ENCODE peak calls at places on chromosome 17, in six cellular contexts. U is OCI-LY7, G is lung, W is GM12865, Q is cardiac muscle cell, Y is neural crest cell. Z is an unnamed sample.

GRCh38 chr17:77127735-77128361 is 12.9 kb upstream of the SEC14L1 start:
- DNase-seq in Y (no peak), Q (peak), U (no peak), W (peak), G (peak), Z (no peak)

GRCh38 chr17:69609495-69610315 is 195.2 kb downstream of the MAP2K6 start:
- DNase-seq in Q (peak), G (no peak), W (peak), Y (peak), U (no peak), Z (no peak)

GRCh38 chr17:40598021-40598927 is 33.0 kb upstream of the CCR7 start:
- DNase-seq in Y (no peak), G (no peak), U (no peak), W (peak), Q (no peak), Z (no peak)

GRCh38 chr17:57445772-57446472 is 189.6 kb downstream of the MSI2 start:
- DNase-seq in U (no peak), Y (no peak), Q (no peak), W (no peak), G (no peak), Z (no peak)

GRCh38 chr17:31424944-31425582 is 33.6 kb downstream of the RAB11FIP4 start:
- DNase-seq in U (no peak), Q (no peak), W (no peak), Y (no peak), G (no peak), Z (no peak)

GRCh38 chr17:80441133-80441578 is 26.2 kb downstream of the ENDOV start:
- DNase-seq in G (no peak), W (peak), Q (peak), Y (peak), U (peak), Z (peak)

GRCh38 chr17:30905742-30906100 is 317 bp downstream of the TEFM start:
- DNase-seq in G (no peak), Q (peak), Y (no peak), U (peak), W (peak), Z (peak)

GRCh38 chr17:62628845-62629555 is 1.5 kb downstream of the MRC2 start:
- DNase-seq in Y (no peak), W (no peak), Q (peak), U (no peak), G (no peak), Z (no peak)

GRCh38 chr17:51423421-51424160 is 163.2 kb downstream of the UTP18 start:
- DNase-seq in G (no peak), Q (no peak), Y (no peak), U (no peak), W (no peak), Z (no peak)

GRCh38 chr17:45649796-45650195 is 134.3 kb upstream of the CRHR1 start:
- DNase-seq in Y (no peak), G (no peak), W (no peak), Q (no peak), U (no peak), Z (no peak)

GRCh38 chr17:72922223-72922622 is 170.3 kb downstream of the SLC39A11 start:
- DNase-seq in Q (no peak), Y (no peak), U (no peak), G (no peak), W (no peak), Z (no peak)

GRCh38 chr17:72270530-72270929 is 149.7 kb downstream of the SOX9 start:
- DNase-seq in G (peak), U (no peak), Y (no peak), Q (peak), W (no peak), Z (no peak)

GRCh38 chr17:44318077-44318892 is 6.3 kb downstream of the SLC25A39 start:
- DNase-seq in Q (no peak), G (no peak), U (no peak), Y (no peak), W (no peak), Z (no peak)

GRCh38 chr17:18229771-18230170 is 4.3 kb downstream of the LLGL1 start:
- DNase-seq in Y (no peak), U (no peak), W (no peak), G (no peak), Q (no peak), Z (no peak)

GRCh38 chr17:67689534-67690177 is 28.1 kb upstream of the NOL11 start:
- DNase-seq in G (peak), W (peak), Q (peak), U (peak), Y (peak), Z (peak)

GRCh38 chr17:71709974-71710373 is 410.8 kb upstream of the SOX9 start:
- DNase-seq in W (no peak), U (no peak), Y (no peak), Q (no peak), G (no peak), Z (no peak)

GRCh38 chr17:48241770-48242497 is 134.4 kb downstream of the SNX11 start:
- DNase-seq in Y (no peak), W (no peak), U (no peak), Q (no peak), G (no peak), Z (no peak)

GRCh38 chr17:1160591-1161041 is 19.2 kb downstream of the ABR start:
- DNase-seq in Q (no peak), W (no peak), U (no peak), Y (no peak), G (no peak), Z (no peak)

GRCh38 chr17:39240631-39241030 is 14.9 kb upstream of the STAC2 start:
- DNase-seq in W (no peak), Q (no peak), Y (no peak), G (no peak), U (no peak), Z (no peak)

GRCh38 chr17:39244016-39244599 is 18.4 kb upstream of the STAC2 start:
- DNase-seq in W (peak), U (peak), G (no peak), Y (no peak), Q (no peak), Z (peak)

GRCh38 chr17:39243155-39243554 is 17.4 kb upstream of the STAC2 start:
- DNase-seq in Q (no peak), Y (no peak), G (no peak), U (no peak), W (no peak), Z (no peak)

GRCh38 chr17:39244600-39245570 is 19.1 kb upstream of the STAC2 start:
- DNase-seq in Y (peak), U (peak), G (peak), W (peak), Q (peak), Z (peak)

GRCh38 chr17:39246274-39246673 is 20.5 kb upstream of the STAC2 start:
- DNase-seq in G (no peak), Y (no peak), U (no peak), W (no peak), Q (no peak), Z (no peak)
- TF ChIP-seq CTCF in G (no peak), Y (peak), U (peak), W (no peak), Q (peak), Z (no peak)

DNA sequence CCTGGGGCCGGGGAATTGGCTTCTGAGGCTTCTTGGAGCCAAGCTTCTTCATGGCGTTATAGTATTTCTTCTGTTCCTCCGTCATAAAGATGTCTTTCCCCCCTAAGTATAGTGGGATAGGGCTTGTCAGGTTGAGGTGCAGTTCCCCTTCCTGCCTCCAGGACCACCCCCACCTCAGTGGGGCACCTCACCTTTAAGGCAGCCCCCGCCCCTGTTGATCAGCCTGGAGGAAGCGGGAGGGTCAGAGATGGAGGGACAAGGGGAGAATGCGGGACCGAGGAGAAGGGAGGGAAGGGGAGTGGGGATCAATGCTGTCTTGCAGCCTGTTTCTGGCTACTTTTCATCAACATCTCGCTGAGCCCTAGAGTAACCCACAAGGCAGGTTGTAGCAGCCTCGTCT is 11.6 kb upstream of the CD79B start:
- DNase-seq in Q (no peak), W (no peak), Y (no peak), U (no peak), G (no peak), Z (no peak)
- TF ChIP-seq CTCF in Q (peak), W (peak), Y (no peak), U (peak), G (no peak), Z (no peak)

DNA sequence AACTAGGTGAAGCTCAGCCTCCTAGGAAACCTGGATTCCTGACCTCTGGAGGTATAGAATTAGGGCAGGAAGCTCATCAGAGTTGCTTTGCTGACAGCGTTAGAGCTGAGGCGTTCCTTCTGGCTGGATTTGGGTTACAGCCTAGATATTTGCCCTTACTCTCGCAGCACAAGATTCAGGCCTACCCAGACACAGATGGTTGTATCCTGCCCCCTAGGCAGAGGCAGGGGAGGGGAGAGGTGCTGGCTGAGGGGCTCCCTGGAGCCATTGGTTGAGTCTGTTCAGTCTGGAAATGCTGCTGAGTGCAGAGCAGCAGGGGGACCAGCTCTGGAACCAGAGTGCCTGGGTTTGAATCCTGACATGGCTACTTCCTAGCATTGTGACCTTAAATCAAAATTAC is 78.5 kb downstream of the MPRIP start:
- DNase-seq in Y (no peak), Q (peak), G (no peak), U (no peak), W (no peak), Z (no peak)
- TF ChIP-seq CTCF in Y (no peak), Q (no peak), G (no peak), U (no peak), W (no peak), Z (no peak)

GRCh38 chr17:59141860-59142259 is 13.1 kb downstream of the SKA2 start:
- DNase-seq in Q (no peak), G (no peak), W (no peak), Y (no peak), U (no peak), Z (no peak)

GRCh38 chr17:59145571-59146096 is 9.4 kb downstream of the SKA2 start:
- DNase-seq in Q (no peak), Y (no peak), G (no peak), W (no peak), U (no peak), Z (no peak)

GRCh38 chr17:59139939-59140338 is 15.0 kb downstream of the SKA2 start:
- DNase-seq in G (no peak), U (no peak), Q (no peak), W (no peak), Y (no peak), Z (no peak)
- TF ChIP-seq CTCF in G (no peak), U (no peak), Q (no peak), W (no peak), Y (no peak), Z (no peak)

GRCh38 chr17:81702934-81703746 is at the start of gene MRPL12:
- DNase-seq in Y (peak), Q (peak), U (peak), W (peak), G (peak), Z (peak)
- TF ChIP-seq CTCF in Y (peak), Q (peak), U (no peak), W (no peak), G (peak), Z (no peak)

DNA sequence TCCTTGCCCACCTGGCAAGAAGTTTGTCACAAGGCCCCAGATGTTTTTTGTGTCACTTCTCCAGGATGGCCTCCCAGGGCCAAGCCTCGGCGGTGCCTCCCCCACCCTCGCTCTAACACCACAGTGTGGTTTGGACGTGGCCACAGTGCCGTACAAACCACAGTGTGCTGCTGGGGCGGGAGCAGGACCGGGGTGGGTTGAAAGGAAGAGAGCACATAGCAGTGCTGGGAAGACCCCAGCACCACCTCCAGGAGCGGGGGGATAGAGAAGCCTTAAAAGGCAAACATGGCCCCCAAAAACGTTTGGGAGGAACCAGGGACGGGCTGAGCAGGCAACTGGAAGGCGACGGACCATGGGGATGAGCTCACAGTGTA is 5.0 kb upstream of the BCL6B start:
- DNase-seq in Y (no peak), G (no peak), U (no peak), Q (no peak), W (no peak), Z (no peak)
- TF ChIP-seq CTCF in Y (no peak), G (no peak), U (no peak), Q (no peak), W (no peak), Z (no peak)

GRCh38 chr17:15480209-15480608 is 12.8 kb upstream of the CDRT4 start:
- DNase-seq in Q (no peak), G (no peak), Y (no peak), U (no peak), W (no peak), Z (no peak)
- TF ChIP-seq CTCF in Q (no peak), G (no peak), Y (no peak), U (no peak), W (no peak), Z (no peak)

GRCh38 chr17:46876353-46876887 is 25.0 kb downstream of the WNT9B start:
- DNase-seq in U (peak), W (peak), Y (no peak), Q (no peak), G (no peak), Z (no peak)
- TF ChIP-seq CTCF in U (peak), W (peak), Y (peak), Q (peak), G (no peak), Z (peak)

GRCh38 chr17:15009087-15009486 is 256.0 kb downstream of the PMP22 start:
- DNase-seq in Y (no peak), Q (no peak), U (no peak), G (no peak), W (no peak), Z (no peak)
- TF ChIP-seq CTCF in Y (no peak), Q (no peak), U (no peak), G (no peak), W (no peak), Z (no peak)